ENCODE peak calls at places on chromosomes 11 and 22, in ten cellular contexts. X is lower lobe of right lung; Q is GM23338; N is CD8-positive, alpha-beta memory T cell; A is PC-3; V is GM20000; D is HCEC 1CT; U is right lobe of liver; G is COR-L47; S is stimulated activated CD4-positive, alpha-beta T cell treated with anti-CD3 and anti-CD28 coated beads, Interleukin-2, amount 100 ng/mL, for 48 hours. C is an unnamed sample.

GRCh38 chr22:49934891-49935557 is 16.6 kb downstream of the CRELD2 start:
- DNase-seq in X (peak), Q (peak), N (peak), A (no peak), V (peak), D (peak), U (peak), G (peak), S (peak), C (no peak)

GRCh38 chr11:126457817-126458216 is 102.3 kb downstream of the ST3GAL4 start:
- DNase-seq in X (no peak), Q (no peak), N (no peak), A (no peak), V (no peak), D (no peak), U (no peak), G (no peak), S (no peak), C (no peak)

GRCh38 chr11:14270690-14271542 is 88.1 kb downstream of the RRAS2 start:
- DNase-seq in X (no peak), Q (no peak), N (no peak), A (no peak), V (peak), D (no peak), U (no peak), G (no peak), S (no peak), C (no peak)

GRCh38 chr11:1303196-1303821 is 6.1 kb downstream of the TOLLIP start:
- DNase-seq in X (peak), Q (peak), N (no peak), A (peak), V (no peak), D (no peak), U (peak), G (no peak), S (no peak), C (no peak)

GRCh38 chr11:105612766-105613165 is 2.9 kb downstream of the GRIA4 start:
- DNase-seq in X (no peak), Q (no peak), N (no peak), A (no peak), V (no peak), D (no peak), U (no peak), G (peak), S (no peak), C (no peak)

GRCh38 chr22:49768961-49769690 is 58.5 kb downstream of the BRD1 start:
- DNase-seq in X (peak), Q (no peak), N (no peak), A (no peak), V (no peak), D (peak), U (peak), G (no peak), S (no peak), C (no peak)

GRCh38 chr22:50628543-50629134 is 687 bp upstream of the ARSA start:
- DNase-seq in X (no peak), Q (no peak), N (peak), A (no peak), V (no peak), D (no peak), U (no peak), G (no peak), S (no peak), C (no peak)

GRCh38 chr11:129374993-129375721 is 491 bp upstream of the BARX2 start:
- DNase-seq in X (peak), Q (peak), N (no peak), A (peak), V (peak), D (no peak), U (no peak), G (no peak), S (no peak), C (peak)

GRCh38 chr22:17108256-17109112 is 12.7 kb downstream of the TMEM121B start:
- DNase-seq in X (no peak), Q (no peak), N (no peak), A (no peak), V (no peak), D (no peak), U (no peak), G (no peak), S (no peak), C (no peak)

GRCh38 chr11:17898782-17899181 is 114.1 kb downstream of the SERGEF start:
- DNase-seq in X (no peak), Q (peak), N (no peak), A (peak), V (no peak), D (no peak), U (no peak), G (no peak), S (no peak), C (no peak)

GRCh38 chr11:29333993-29334780 is 682.6 kb downstream of the KCNA4 start:
- DNase-seq in X (no peak), Q (peak), N (no peak), A (peak), V (peak), D (peak), U (no peak), G (peak), S (no peak), C (peak)

GRCh38 chr11:65977621-65978390 is 16.3 kb downstream of the SART1 start:
- DNase-seq in X (no peak), Q (no peak), N (no peak), A (no peak), V (no peak), D (no peak), U (no peak), G (no peak), S (no peak), C (no peak)

GRCh38 chr22:48803171-48803992 is 1024.3 kb downstream of the BRD1 start:
- DNase-seq in X (no peak), Q (no peak), N (no peak), A (no peak), V (no peak), D (no peak), U (no peak), G (no peak), S (no peak), C (no peak)

GRCh38 chr11:131674051-131674755 is 303.8 kb downstream of the NTM start:
- DNase-seq in X (peak), Q (peak), N (no peak), A (peak), V (peak), D (peak), U (peak), G (peak), S (peak), C (peak)

GRCh38 chr11:64348611-64349387 is 8.8 kb downstream of the CCDC88B start:
- DNase-seq in X (no peak), Q (peak), N (no peak), A (no peak), V (no peak), D (no peak), U (no peak), G (no peak), S (no peak), C (no peak)

GRCh38 chr11:43327987-43328386 is 16.2 kb downstream of the API5 start:
- DNase-seq in X (no peak), Q (no peak), N (no peak), A (peak), V (no peak), D (peak), U (no peak), G (no peak), S (no peak), C (no peak)

GRCh38 chr11:72303179-72303578 is 59.2 kb upstream of the PHOX2A start:
- DNase-seq in X (no peak), Q (no peak), N (no peak), A (no peak), V (no peak), D (no peak), U (peak), G (no peak), S (no peak), C (peak)

GRCh38 chr11:86240164-86240563 is 4.4 kb upstream of the EED start:
- DNase-seq in X (no peak), Q (no peak), N (no peak), A (no peak), V (no peak), D (no peak), U (no peak), G (no peak), S (no peak), C (no peak)

GRCh38 chr11:63821411-63821810 is 8.2 kb downstream of the SPINDOC start:
- DNase-seq in X (no peak), Q (no peak), N (no peak), A (peak), V (no peak), D (no peak), U (no peak), G (no peak), S (no peak), C (no peak)

GRCh38 chr11:61058583-61059259 is 43.6 kb upstream of the CD5 start:
- DNase-seq in X (no peak), Q (no peak), N (no peak), A (no peak), V (no peak), D (no peak), U (peak), G (no peak), S (no peak), C (no peak)

GRCh38 chr22:46737976-46738641 is at the start of gene CERK:
- DNase-seq in X (peak), Q (peak), N (peak), A (peak), V (peak), D (peak), U (peak), G (peak), S (peak), C (no peak)

GRCh38 chr11:17591293-17591692 is 44.2 kb downstream of the OTOG start:
- DNase-seq in X (no peak), Q (no peak), N (no peak), A (no peak), V (no peak), D (no peak), U (peak), G (no peak), S (no peak), C (no peak)

GRCh38 chr11:75380716-75381420 is 18.4 kb upstream of the RPS3 start:
- DNase-seq in X (peak), Q (no peak), N (no peak), A (peak), V (no peak), D (no peak), U (no peak), G (no peak), S (no peak), C (no peak)

GRCh38 chr11:3990406-3990805 is 104.2 kb upstream of the RRM1 start:
- DNase-seq in X (no peak), Q (no peak), N (no peak), A (no peak), V (no peak), D (no peak), U (no peak), G (no peak), S (no peak), C (no peak)